ENCODE peak calls at places on chromosomes 2 and 18, in six cellular contexts. S is A549, U is prostate gland, X is gastrocnemius medialis, D is spleen, K is ovary. G is an unnamed sample.

GRCh38 chr2:44053052-44053451 is 57.3 kb upstream of the LRPPRC start:
- DNase-seq in S (no peak), U (no peak), X (no peak), D (no peak), K (no peak), G (no peak)

GRCh38 chr2:106995560-106995959 is 109.6 kb upstream of the ST6GAL2 start:
- DNase-seq in S (no peak), U (no peak), X (no peak), D (no peak), K (no peak), G (no peak)

GRCh38 chr2:29012211-29012681 is 31.1 kb downstream of the TOGARAM2 start:
- DNase-seq in S (no peak), U (no peak), X (peak), D (peak), K (peak), G (no peak)

GRCh38 chr2:199302851-199303250 is 154.9 kb downstream of the SATB2 start:
- DNase-seq in S (no peak), U (no peak), X (no peak), D (no peak), K (no peak), G (no peak)

GRCh38 chr2:195662138-195662537 is 5.1 kb downstream of the SLC39A10 start:
- DNase-seq in S (no peak), U (no peak), X (no peak), D (no peak), K (no peak), G (no peak)

GRCh38 chr2:219469186-219469724 is 29.4 kb upstream of the GMPPA start:
- DNase-seq in S (peak), U (no peak), X (no peak), D (no peak), K (no peak), G (no peak)

GRCh38 chr2:142165790-142166189 is 35.0 kb upstream of the LRP1B start:
- DNase-seq in S (peak), U (no peak), X (no peak), D (no peak), K (no peak), G (no peak)

GRCh38 chr2:190981733-190982132 is 32.2 kb downstream of the STAT1 start:
- DNase-seq in S (no peak), U (no peak), X (no peak), D (no peak), K (no peak), G (no peak)

GRCh38 chr2:40208478-40208877 is 243.4 kb downstream of the SLC8A1 start:
- DNase-seq in S (no peak), U (no peak), X (no peak), D (no peak), K (no peak), G (no peak)

GRCh38 chr2:62369549-62370164 is 136.3 kb downstream of the TMEM17 start:
- DNase-seq in S (no peak), U (no peak), X (no peak), D (no peak), K (no peak), G (no peak)

GRCh38 chr2:119316066-119316465 is 50.6 kb downstream of the C2orf76 start:
- DNase-seq in S (no peak), U (no peak), X (no peak), D (no peak), K (no peak), G (no peak)

GRCh38 chr2:175309799-175310198 is 128.3 kb upstream of the ATP5MC3 start:
- DNase-seq in S (peak), U (no peak), X (no peak), D (no peak), K (no peak), G (no peak)
- TF ChIP-seq CTCF in S (peak), U (no peak), X (no peak), D (no peak), K (no peak), G (no peak)

GRCh38 chr2:71714601-71715240 is 261.4 kb downstream of the DYSF start:
- DNase-seq in S (no peak), U (no peak), X (no peak), D (no peak), K (no peak), G (peak)

GRCh38 chr2:71716697-71717624 is 263.6 kb downstream of the DYSF start:
- DNase-seq in S (no peak), U (peak), X (peak), D (peak), K (no peak), G (peak)

GRCh38 chr2:71713581-71714580 is 260.5 kb downstream of the DYSF start:
- DNase-seq in S (no peak), U (no peak), X (peak), D (no peak), K (no peak), G (peak)

GRCh38 chr2:71715951-71716696 is 262.8 kb downstream of the DYSF start:
- DNase-seq in S (no peak), U (no peak), X (no peak), D (no peak), K (no peak), G (no peak)

DNA sequence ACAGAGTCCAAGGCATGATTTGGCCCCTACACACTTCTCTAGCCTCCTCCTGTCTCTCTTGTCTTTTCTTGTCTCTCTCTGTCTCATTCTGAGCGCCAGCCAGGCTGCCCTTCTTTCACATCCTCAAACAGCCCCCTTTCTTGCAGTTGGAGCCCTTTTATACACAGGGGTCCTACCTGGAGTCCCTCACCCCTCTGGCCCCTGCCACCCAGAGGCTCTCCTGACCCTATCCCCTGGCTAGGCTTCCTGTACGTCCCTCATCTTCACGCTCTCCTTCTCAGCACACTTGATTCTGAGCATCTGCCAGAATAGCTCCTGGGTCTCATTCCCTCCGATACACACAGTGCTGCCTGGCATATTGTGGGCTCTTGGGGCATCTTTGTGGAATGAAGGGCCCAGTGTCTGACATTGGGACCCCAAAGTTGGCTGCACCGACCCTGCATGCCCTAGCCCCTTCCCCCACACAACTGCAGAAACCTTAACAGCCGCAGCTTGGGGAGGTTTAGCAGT is 261.9 kb downstream of the DYSF start:
- DNase-seq in S (no peak), U (no peak), X (no peak), D (no peak), K (no peak), G (no peak)
- TF ChIP-seq POLR2A in S (no peak), U (no peak), X (no peak), D (no peak), K (no peak), G (no peak)

GRCh38 chr18:9055185-9055584 is 47.3 kb upstream of the NDUFV2 start:
- DNase-seq in S (peak), U (no peak), X (no peak), D (no peak), K (no peak), G (no peak)
- TF ChIP-seq CTCF in S (peak), U (no peak), X (no peak), D (no peak), K (no peak), G (no peak)

GRCh38 chr2:213787869-213788268 is 503.6 kb downstream of the SPAG16 start:
- DNase-seq in S (no peak), U (no peak), X (no peak), D (no peak), K (no peak), G (no peak)

GRCh38 chr2:213789940-213790339 is 505.7 kb downstream of the SPAG16 start:
- DNase-seq in S (no peak), U (no peak), X (no peak), D (no peak), K (no peak), G (no peak)

GRCh38 chr2:213792045-213792444 is 507.8 kb downstream of the SPAG16 start:
- DNase-seq in S (no peak), U (no peak), X (no peak), D (no peak), K (no peak), G (no peak)
- TF ChIP-seq POLR2A in S (no peak), U (no peak), X (no peak), D (no peak), K (no peak), G (no peak)

GRCh38 chr2:239106314-239106908 is 258.5 kb downstream of the TWIST2 start:
- DNase-seq in S (peak), U (peak), X (no peak), D (no peak), K (peak), G (no peak)
- TF ChIP-seq CTCF in S (peak), U (peak), X (no peak), D (peak), K (no peak), G (no peak)

G was measured in lower leg skin.